ENCODE peak calls at places on chromosomes 3 and 15, in four cellular contexts. One of them, this sample, is unnamed.

GRCh38 chr15:39438260-39438659 is 142.6 kb upstream of the THBS1 start:
- DNase-seq in GM12892: no peak
- DNase-seq in GM12891: no peak
- DNase-seq in stomach: no peak
- DNase-seq in this sample: peak; percentile 65

GRCh38 chr3:10166213-10166604 is 1.5 kb downstream of the IRAK2 start:
- DNase-seq in GM12892: no peak
- DNase-seq in GM12891: no peak
- DNase-seq in stomach: no peak
- DNase-seq in this sample: no peak

GRCh38 chr3:72380193-72380592 is 468.1 kb downstream of the SHQ1 start:
- DNase-seq in GM12892: no peak
- DNase-seq in GM12891: no peak
- DNase-seq in stomach: no peak
- DNase-seq in this sample: no peak

GRCh38 chr3:12870942-12871341 is 29.6 kb upstream of the RPL32 start:
- DNase-seq in GM12892: peak; percentile 54
- DNase-seq in GM12891: no peak
- DNase-seq in stomach: peak; percentile 44
- DNase-seq in this sample: peak; percentile 88

GRCh38 chr15:70234256-70234965 is 136.7 kb upstream of the TLE3 start:
- DNase-seq in GM12892: no peak
- DNase-seq in GM12891: no peak
- DNase-seq in stomach: no peak
- DNase-seq in this sample: peak; percentile 15

GRCh38 chr3:115211810-115212492 is 64.9 kb upstream of the ZBTB20 start:
- DNase-seq in GM12892: no peak
- DNase-seq in GM12891: no peak
- DNase-seq in stomach: no peak
- DNase-seq in this sample: no peak

GRCh38 chr3:97613139-97613538 is 151.4 kb upstream of the ARL6 start:
- DNase-seq in GM12892: no peak
- DNase-seq in GM12891: no peak
- DNase-seq in stomach: no peak
- DNase-seq in this sample: no peak

GRCh38 chr3:28624079-28624478 is 275.5 kb upstream of the AZI2 start:
- DNase-seq in GM12892: no peak
- DNase-seq in GM12891: no peak
- DNase-seq in stomach: peak; percentile 44
- DNase-seq in this sample: no peak

GRCh38 chr15:67241132-67241855 is 13.2 kb downstream of the AAGAB start:
- DNase-seq in GM12892: peak; percentile 41
- DNase-seq in GM12891: peak; percentile 47
- DNase-seq in stomach: no peak
- DNase-seq in this sample: no peak

GRCh38 chr3:150635526-150635925 is 32.4 kb downstream of the SELENOT start:
- DNase-seq in GM12892: no peak
- DNase-seq in GM12891: peak; percentile 8
- DNase-seq in stomach: no peak
- DNase-seq in this sample: no peak

GRCh38 chr15:62742409-62743171 is 300.0 kb upstream of the TPM1 start:
- DNase-seq in GM12892: peak; percentile 26
- DNase-seq in GM12891: peak; percentile 32
- DNase-seq in stomach: peak; percentile 53
- DNase-seq in this sample: no peak

GRCh38 chr3:161142486-161142885 is 37.3 kb upstream of the B3GALNT1 start:
- DNase-seq in GM12892: no peak
- DNase-seq in GM12891: no peak
- DNase-seq in stomach: no peak
- DNase-seq in this sample: no peak

GRCh38 chr15:81256916-81257315 is 60.2 kb downstream of the IL16 start:
- DNase-seq in GM12892: no peak
- DNase-seq in GM12891: no peak
- DNase-seq in stomach: no peak
- DNase-seq in this sample: no peak

GRCh38 chr3:146507331-146508120 is 36.9 kb downstream of the PLSCR1 start:
- DNase-seq in GM12892: no peak
- DNase-seq in GM12891: no peak
- DNase-seq in stomach: no peak
- DNase-seq in this sample: no peak

GRCh38 chr3:87361956-87362355 is 85.6 kb upstream of the POU1F1 start:
- DNase-seq in GM12892: no peak
- DNase-seq in GM12891: no peak
- DNase-seq in stomach: no peak
- DNase-seq in this sample: no peak

GRCh38 chr3:55364426-55364825 is 122.7 kb downstream of the WNT5A start:
- DNase-seq in GM12892: no peak
- DNase-seq in GM12891: no peak
- DNase-seq in stomach: no peak
- DNase-seq in this sample: no peak

GRCh38 chr15:63939531-63940130 is 105.9 kb upstream of the HERC1 start:
- DNase-seq in GM12892: no peak
- DNase-seq in GM12891: no peak
- DNase-seq in stomach: peak; percentile 37
- DNase-seq in this sample: no peak

GRCh38 chr3:47617061-47618010 is 38.7 kb upstream of the CSPG5 start:
- DNase-seq in GM12892: no peak
- DNase-seq in GM12891: no peak
- DNase-seq in stomach: no peak
- DNase-seq in this sample: no peak

GRCh38 chr3:160678447-160678846 is 1.5 kb downstream of the ARL14 start:
- DNase-seq in GM12892: no peak
- DNase-seq in GM12891: no peak
- DNase-seq in stomach: no peak
- DNase-seq in this sample: no peak

GRCh38 chr15:48437178-48437577 is 105.9 kb downstream of the DUT start:
- DNase-seq in GM12892: no peak
- DNase-seq in GM12891: no peak
- DNase-seq in stomach: no peak
- DNase-seq in this sample: no peak

GRCh38 chr15:58062983-58063382 is 2.5 kb downstream of the ALDH1A2 start:
- DNase-seq in GM12892: no peak
- DNase-seq in GM12891: no peak
- DNase-seq in stomach: no peak
- DNase-seq in this sample: no peak

GRCh38 chr3:4821975-4822374 is 157.3 kb upstream of the BHLHE40 start:
- DNase-seq in GM12892: no peak
- DNase-seq in GM12891: no peak
- DNase-seq in stomach: peak; percentile 43
- DNase-seq in this sample: peak; percentile 87

GRCh38 chr3:52891615-52892081 is 5.7 kb downstream of the STIMATE start:
- DNase-seq in GM12892: no peak
- DNase-seq in GM12891: no peak
- DNase-seq in stomach: no peak
- DNase-seq in this sample: no peak

GRCh38 chr15:27847775-27848710 is 251.1 kb downstream of the OCA2 start:
- DNase-seq in GM12892: no peak
- DNase-seq in GM12891: no peak
- DNase-seq in stomach: peak; percentile 9
- DNase-seq in this sample: no peak

GRCh38 chr3:51966486-51966885 is 768 bp downstream of the PCBP4 start:
- DNase-seq in GM12892: no peak
- DNase-seq in GM12891: no peak
- DNase-seq in stomach: no peak
- DNase-seq in this sample: no peak

GRCh38 chr15:47184405-47185221 is 532.7 kb upstream of the SEMA6D start:
- DNase-seq in GM12892: peak; percentile 3
- DNase-seq in GM12891: no peak
- DNase-seq in stomach: no peak
- DNase-seq in this sample: peak; percentile 63

GRCh38 chr3:181715601-181716340 is 4.0 kb downstream of the SOX2 start:
- DNase-seq in GM12892: no peak
- DNase-seq in GM12891: no peak
- DNase-seq in stomach: no peak
- DNase-seq in this sample: no peak

GRCh38 chr15:72237286-72238224 is 6.6 kb upstream of the PKM start:
- DNase-seq in GM12892: no peak
- DNase-seq in GM12891: peak; percentile 30
- DNase-seq in stomach: peak; percentile 64
- DNase-seq in this sample: no peak
- TF ChIP-seq POLR2AphosphoS5 in GM12892: no peak
- TF ChIP-seq POLR2AphosphoS5 in GM12891: no peak
- TF ChIP-seq POLR2AphosphoS5 in stomach: peak; percentile 85
- TF ChIP-seq POLR2AphosphoS5 in this sample: no peak

GRCh38 chr3:188508454-188508853 is 354.5 kb downstream of the LPP start:
- DNase-seq in GM12892: no peak
- DNase-seq in GM12891: no peak
- DNase-seq in stomach: no peak
- DNase-seq in this sample: no peak
- TF ChIP-seq POLR2A in GM12892: no peak
- TF ChIP-seq POLR2A in GM12891: no peak
- TF ChIP-seq POLR2A in stomach: no peak
- TF ChIP-seq POLR2A in this sample: no peak

GRCh38 chr3:127065561-127066270 is 82.8 kb downstream of the PLXNA1 start:
- DNase-seq in GM12892: no peak
- DNase-seq in GM12891: no peak
- DNase-seq in stomach: no peak
- DNase-seq in this sample: peak; percentile 41
- TF ChIP-seq POLR2AphosphoS5 in GM12892: no peak
- TF ChIP-seq POLR2AphosphoS5 in GM12891: no peak
- TF ChIP-seq POLR2AphosphoS5 in stomach: no peak
- TF ChIP-seq POLR2AphosphoS5 in this sample: no peak

GRCh38 chr3:155744626-155745324 is at the start of gene PLCH1:
- DNase-seq in GM12892: peak; percentile 37
- DNase-seq in GM12891: peak; percentile 42
- DNase-seq in stomach: peak; percentile 74
- DNase-seq in this sample: peak; percentile 87
- TF ChIP-seq POLR2A in GM12892: no peak
- TF ChIP-seq POLR2A in GM12891: no peak
- TF ChIP-seq POLR2A in stomach: no peak
- TF ChIP-seq POLR2A in this sample: no peak

DNA sequence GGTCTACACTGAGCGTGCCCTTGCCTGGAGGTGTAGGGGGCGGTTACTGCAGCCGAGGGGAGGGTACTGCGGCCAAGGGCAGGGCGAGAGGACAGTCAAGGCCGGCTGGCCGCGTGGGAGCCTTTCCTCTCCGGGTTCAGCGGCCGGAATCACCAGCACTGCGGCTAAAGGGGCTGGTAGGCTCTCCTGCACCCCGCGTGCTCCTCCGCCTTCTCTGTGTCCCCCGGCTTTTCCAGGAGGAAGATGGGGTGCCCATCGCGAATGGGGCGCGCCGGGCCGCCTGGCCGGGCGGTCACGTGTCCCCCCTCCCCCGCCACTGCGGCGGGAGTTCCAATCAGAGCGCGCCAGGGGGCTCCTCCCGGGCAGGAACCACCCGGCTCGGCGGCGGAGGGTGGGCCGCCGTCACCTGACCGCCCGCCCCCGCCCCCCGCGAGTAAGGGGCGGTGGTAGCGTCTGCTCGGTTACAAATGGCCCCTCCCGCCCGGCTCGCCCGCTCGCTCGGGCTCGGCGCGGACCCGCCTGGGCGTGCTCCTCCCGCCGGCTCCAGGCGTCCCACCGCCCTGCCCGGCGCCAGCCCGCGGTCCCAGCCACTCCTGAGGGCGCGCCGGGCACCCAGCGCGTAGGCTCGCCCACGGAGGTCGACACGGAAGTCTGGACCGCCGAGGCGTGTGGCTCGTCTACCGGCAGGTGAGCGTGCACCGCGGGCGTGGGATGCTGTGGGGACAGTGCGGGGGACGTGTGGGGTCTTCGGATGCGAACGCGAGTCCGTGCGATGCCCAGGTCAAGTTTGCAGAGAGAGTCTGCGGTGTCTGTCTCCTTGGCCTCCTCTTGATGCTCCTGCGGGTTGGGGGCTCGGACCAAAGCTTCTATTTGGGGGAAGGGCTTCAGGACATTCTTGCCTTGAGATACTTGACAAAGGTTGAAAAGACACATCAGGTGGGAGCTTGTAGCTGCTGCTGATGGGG is 242.6 kb upstream of the TOPAZ1 start:
- DNase-seq in GM12892: no peak
- DNase-seq in GM12891: peak; percentile 42
- DNase-seq in stomach: no peak
- DNase-seq in this sample: peak; percentile 82
- TF ChIP-seq POLR2AphosphoS5 in GM12892: no peak
- TF ChIP-seq POLR2AphosphoS5 in GM12891: no peak
- TF ChIP-seq POLR2AphosphoS5 in stomach: no peak
- TF ChIP-seq POLR2AphosphoS5 in this sample: peak; percentile 35